ENCODE peak calls at places on chromosomes 7 and 10, in nine cellular contexts. M, X, U, Q, P, T, H, B and K are unnamed samples.
A peak's percentile ranks its signal among the peaks of the same experiment; 100 is the strongest.

GRCh38 chr10:33087142-33087541 is 129.1 kb upstream of the ITGB1 start:
- DNase-seq in M (no peak), X (no peak), U (no peak), Q (no peak), P (no peak), T (no peak), H (no peak), B (no peak), K (no peak)

GRCh38 chr10:79981673-79982485 is 33.0 kb upstream of the SFTPD start:
- DNase-seq in M (peak; percentile 50), X (no peak), U (peak; percentile 38), Q (peak; percentile 42), P (peak; percentile 66), T (peak; percentile 70), H (no peak), B (no peak), K (no peak)

GRCh38 chr7:54932818-54933543 is 85.8 kb upstream of the EGFR start:
- DNase-seq in M (peak; percentile 43), X (peak; percentile 57), U (peak; percentile 61), Q (peak; percentile 78), P (peak; percentile 72), T (peak; percentile 83), H (peak; percentile 16), B (no peak), K (no peak)

GRCh38 chr7:69732203-69732602 is 133.9 kb downstream of the AUTS2 start:
- DNase-seq in M (no peak), X (no peak), U (no peak), Q (no peak), P (no peak), T (no peak), H (no peak), B (no peak), K (no peak)

GRCh38 chr10:12907651-12908050 is 93.9 kb downstream of the CCDC3 start:
- DNase-seq in M (no peak), X (peak; percentile 59), U (no peak), Q (no peak), P (no peak), T (no peak), H (no peak), B (no peak), K (no peak)

GRCh38 chr7:101163281-101164070 is 1.9 kb downstream of the VGF start:
- DNase-seq in M (no peak), X (no peak), U (no peak), Q (no peak), P (no peak), T (no peak), H (no peak), B (no peak), K (no peak)

GRCh38 chr7:20959281-20959680 is 172.6 kb upstream of the SP8 start:
- DNase-seq in M (no peak), X (no peak), U (no peak), Q (no peak), P (peak; percentile 71), T (no peak), H (no peak), B (no peak), K (no peak)

GRCh38 chr10:36559990-36560389 is 565.4 kb upstream of the ANKRD30A start:
- DNase-seq in M (no peak), X (no peak), U (no peak), Q (no peak), P (no peak), T (no peak), H (no peak), B (no peak), K (no peak)

GRCh38 chr10:35040761-35041501 is 49.2 kb downstream of the CUL2 start:
- DNase-seq in M (no peak), X (peak; percentile 20), U (no peak), Q (no peak), P (no peak), T (no peak), H (no peak), B (peak; percentile 13), K (no peak)

GRCh38 chr7:157004050-157004838 is 6.2 kb downstream of the MNX1 start:
- DNase-seq in M (no peak), X (no peak), U (no peak), Q (no peak), P (no peak), T (peak; percentile 65), H (no peak), B (no peak), K (no peak)

GRCh38 chr10:132422931-132423813 is 26.2 kb downstream of the PWWP2B start:
- DNase-seq in M (no peak), X (no peak), U (no peak), Q (no peak), P (no peak), T (no peak), H (no peak), B (no peak), K (no peak)

GRCh38 chr7:41886257-41886905 is 183.5 kb upstream of the INHBA start:
- DNase-seq in M (peak; percentile 54), X (peak; percentile 90), U (peak; percentile 73), Q (no peak), P (no peak), T (no peak), H (peak; percentile 26), B (peak; percentile 86), K (no peak)

GRCh38 chr10:69048103-69048502 is 39.8 kb upstream of the SRGN start:
- DNase-seq in M (peak; percentile 68), X (peak; percentile 39), U (no peak), Q (no peak), P (no peak), T (no peak), H (no peak), B (no peak), K (no peak)

GRCh38 chr7:100824499-100825214 is 2.7 kb downstream of the EPHB4 start:
- DNase-seq in M (no peak), X (no peak), U (peak; percentile 52), Q (no peak), P (no peak), T (no peak), H (no peak), B (no peak), K (no peak)

GRCh38 chr7:93159490-93159889 is 11.3 kb upstream of the SAMD9L start:
- DNase-seq in M (no peak), X (peak; percentile 47), U (no peak), Q (no peak), P (no peak), T (no peak), H (no peak), B (no peak), K (no peak)

DNA sequence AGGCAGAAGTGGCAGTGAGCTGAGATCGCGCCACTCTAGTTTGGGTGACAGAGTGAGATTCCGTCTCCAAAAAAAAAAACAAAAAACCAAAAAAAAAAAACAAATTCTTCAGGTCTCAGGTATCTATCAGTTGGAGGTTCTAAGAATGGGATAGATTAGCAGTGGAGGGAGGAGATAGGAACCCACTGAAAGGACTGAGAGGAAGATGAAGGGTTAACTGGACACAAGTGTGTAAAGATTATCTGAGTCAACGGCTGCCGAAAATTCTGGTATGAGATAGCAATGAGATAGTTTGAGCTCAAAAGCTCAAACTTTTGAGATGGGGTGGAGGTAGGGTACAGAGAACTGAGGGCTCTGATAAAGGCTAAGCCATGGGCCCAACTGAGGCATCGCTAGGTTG is 12.8 kb downstream of the ZNF467 start:
- DNase-seq in M (no peak), X (no peak), U (no peak), Q (no peak), P (no peak), T (no peak), H (no peak), B (no peak), K (no peak)
- H3K36me3 ChIP-seq in M (peaks cover 6% of the 10 kb centered on the region), X (no peaks in the 10 kb centered on the region), U (no peaks in the 10 kb centered on the region), Q (no peaks in the 10 kb centered on the region), P (no peaks in the 10 kb centered on the region), T (no peaks in the 10 kb centered on the region), H (no peaks in the 10 kb centered on the region), B (no peaks in the 10 kb centered on the region), K (no peaks in the 10 kb centered on the region)

GRCh38 chr7:1849351-1849951 is 179.4 kb downstream of the ELFN1 start:
- DNase-seq in M (no peak), X (no peak), U (no peak), Q (no peak), P (no peak), T (no peak), H (no peak), B (no peak), K (no peak)
- H3K36me3 ChIP-seq in M (no peaks in the 10 kb centered on the region), X (no peaks in the 10 kb centered on the region), U (no peaks in the 10 kb centered on the region), Q (no peaks in the 10 kb centered on the region), P (no peaks in the 10 kb centered on the region), T (no peaks in the 10 kb centered on the region), H (no peaks in the 10 kb centered on the region), B (no peaks in the 10 kb centered on the region), K (no peaks in the 10 kb centered on the region)

GRCh38 chr7:73363225-73364005 is 35.5 kb downstream of the FKBP6 start:
- DNase-seq in M (no peak), X (no peak), U (no peak), Q (no peak), P (no peak), T (no peak), H (no peak), B (no peak), K (no peak)

GRCh38 chr7:73364006-73364728 is 36.2 kb downstream of the FKBP6 start:
- DNase-seq in M (no peak), X (no peak), U (no peak), Q (no peak), P (no peak), T (no peak), H (no peak), B (no peak), K (no peak)

GRCh38 chr7:73367006-73367405 is 39.0 kb downstream of the FKBP6 start:
- DNase-seq in M (no peak), X (no peak), U (no peak), Q (no peak), P (no peak), T (no peak), H (no peak), B (no peak), K (no peak)

GRCh38 chr7:73369009-73369408 is 41.0 kb downstream of the FKBP6 start:
- DNase-seq in M (no peak), X (no peak), U (no peak), Q (no peak), P (no peak), T (no peak), H (no peak), B (no peak), K (no peak)

DNA sequence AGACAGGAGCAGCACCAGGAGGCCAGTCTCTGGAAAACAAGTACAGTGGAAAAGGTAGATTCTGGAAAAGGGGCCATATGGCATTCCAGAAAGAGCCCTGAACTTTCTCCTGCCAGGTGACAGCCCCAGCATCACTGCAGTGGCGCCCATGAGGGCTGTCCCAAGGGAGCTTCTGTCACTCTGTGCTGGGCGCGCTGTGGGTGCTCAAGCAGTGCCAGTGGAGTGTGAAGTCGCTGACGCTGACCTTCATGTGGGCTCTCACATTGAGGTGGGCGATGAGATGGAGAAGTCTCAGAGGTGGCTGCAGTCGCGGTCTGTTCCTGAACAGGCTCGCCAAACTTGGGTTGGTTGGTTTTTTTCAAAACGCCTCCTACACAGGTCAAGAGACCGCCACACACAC is 38.2 kb downstream of the FKBP6 start:
- DNase-seq in M (no peak), X (no peak), U (no peak), Q (no peak), P (no peak), T (no peak), H (no peak), B (no peak), K (no peak)
- H3K36me3 ChIP-seq in M (no peaks in the 10 kb centered on the region), X (no peaks in the 10 kb centered on the region), U (no peaks in the 10 kb centered on the region), Q (no peaks in the 10 kb centered on the region), P (no peaks in the 10 kb centered on the region), T (no peaks in the 10 kb centered on the region), H (no peaks in the 10 kb centered on the region), B (no peaks in the 10 kb centered on the region), K (no peaks in the 10 kb centered on the region)

DNA sequence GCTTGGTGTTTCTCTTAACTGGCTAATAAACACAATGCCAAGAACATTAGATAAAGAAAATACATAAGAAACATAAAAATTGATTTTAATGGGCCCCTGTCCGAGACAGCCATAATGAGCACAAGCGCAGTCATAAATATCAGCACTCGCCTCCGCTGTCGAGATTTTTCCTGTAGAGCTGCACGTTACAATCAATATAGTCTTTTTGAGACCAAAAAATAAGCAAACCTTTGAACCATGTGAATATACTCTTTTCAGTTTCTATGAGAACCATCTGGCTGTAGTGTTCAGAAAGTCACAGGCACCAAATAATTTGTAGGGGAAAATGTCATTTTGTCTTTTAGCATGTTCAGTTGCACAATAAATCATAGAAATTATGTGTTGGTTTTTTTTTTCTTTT is 70.1 kb downstream of the MGMT start:
- DNase-seq in M (no peak), X (no peak), U (no peak), Q (no peak), P (no peak), T (no peak), H (no peak), B (no peak), K (no peak)
- H3K36me3 ChIP-seq in M (peaks cover 10% of the 10 kb centered on the region), X (no peaks in the 10 kb centered on the region), U (no peaks in the 10 kb centered on the region), Q (no peaks in the 10 kb centered on the region), P (no peaks in the 10 kb centered on the region), T (no peaks in the 10 kb centered on the region), H (no peaks in the 10 kb centered on the region), B (peaks cover 3% of the 10 kb centered on the region), K (no peaks in the 10 kb centered on the region)